ENCODE peak calls at places on chromosomes 13 and 19, in ten cellular contexts. One of them, this sample, is unnamed.

GRCh38 chr19:6551607-6552450 is 21.0 kb downstream of the TNFSF9 start:
- DNase-seq in activated T-cell treated with anti-CD3 and anti-CD28 coated beads, Interleukin-2, amount 50 U/mL, for 72 hours: peak
- DNase-seq in AG04450: no peak
- DNase-seq in activated gamma-delta T cell treated with anti-CD3 and anti-CD28 coated beads, Interleukin-2, amount 50 U/mL, for 16 hours: peak
- DNase-seq in stimulated activated CD8-positive, alpha-beta memory T cell treated with anti-CD3 and anti-CD28 coated beads, Interleukin-7, amount 100 ng/mL, for 1 hour: peak
- DNase-seq in thoracic aorta: no peak
- DNase-seq in GM23338: peak
- DNase-seq in aorta: peak
- DNase-seq in hepatocyte: peak
- DNase-seq in omental fat pad: no peak
- DNase-seq in this sample: peak

GRCh38 chr19:31761281-31761913 is 412.2 kb upstream of the TSHZ3 start:
- DNase-seq in activated T-cell treated with anti-CD3 and anti-CD28 coated beads, Interleukin-2, amount 50 U/mL, for 72 hours: no peak
- DNase-seq in AG04450: no peak
- DNase-seq in activated gamma-delta T cell treated with anti-CD3 and anti-CD28 coated beads, Interleukin-2, amount 50 U/mL, for 16 hours: no peak
- DNase-seq in stimulated activated CD8-positive, alpha-beta memory T cell treated with anti-CD3 and anti-CD28 coated beads, Interleukin-7, amount 100 ng/mL, for 1 hour: no peak
- DNase-seq in thoracic aorta: no peak
- DNase-seq in GM23338: peak
- DNase-seq in aorta: no peak
- DNase-seq in hepatocyte: no peak
- DNase-seq in omental fat pad: no peak
- DNase-seq in this sample: no peak

GRCh38 chr19:1189419-1189818 is 15.4 kb upstream of the SBNO2 start:
- DNase-seq in activated T-cell treated with anti-CD3 and anti-CD28 coated beads, Interleukin-2, amount 50 U/mL, for 72 hours: peak
- DNase-seq in AG04450: no peak
- DNase-seq in activated gamma-delta T cell treated with anti-CD3 and anti-CD28 coated beads, Interleukin-2, amount 50 U/mL, for 16 hours: peak
- DNase-seq in stimulated activated CD8-positive, alpha-beta memory T cell treated with anti-CD3 and anti-CD28 coated beads, Interleukin-7, amount 100 ng/mL, for 1 hour: no peak
- DNase-seq in thoracic aorta: no peak
- DNase-seq in GM23338: no peak
- DNase-seq in aorta: no peak
- DNase-seq in hepatocyte: no peak
- DNase-seq in omental fat pad: no peak
- DNase-seq in this sample: no peak

GRCh38 chr19:18339703-18340102 is 695 bp upstream of the PGPEP1 start:
- DNase-seq in activated T-cell treated with anti-CD3 and anti-CD28 coated beads, Interleukin-2, amount 50 U/mL, for 72 hours: no peak
- DNase-seq in AG04450: no peak
- DNase-seq in activated gamma-delta T cell treated with anti-CD3 and anti-CD28 coated beads, Interleukin-2, amount 50 U/mL, for 16 hours: no peak
- DNase-seq in stimulated activated CD8-positive, alpha-beta memory T cell treated with anti-CD3 and anti-CD28 coated beads, Interleukin-7, amount 100 ng/mL, for 1 hour: no peak
- DNase-seq in thoracic aorta: no peak
- DNase-seq in GM23338: peak
- DNase-seq in aorta: no peak
- DNase-seq in hepatocyte: no peak
- DNase-seq in omental fat pad: no peak
- DNase-seq in this sample: peak

GRCh38 chr19:5961969-5962945 is 15.7 kb downstream of the RANBP3 start:
- DNase-seq in activated T-cell treated with anti-CD3 and anti-CD28 coated beads, Interleukin-2, amount 50 U/mL, for 72 hours: peak
- DNase-seq in AG04450: no peak
- DNase-seq in activated gamma-delta T cell treated with anti-CD3 and anti-CD28 coated beads, Interleukin-2, amount 50 U/mL, for 16 hours: peak
- DNase-seq in stimulated activated CD8-positive, alpha-beta memory T cell treated with anti-CD3 and anti-CD28 coated beads, Interleukin-7, amount 100 ng/mL, for 1 hour: peak
- DNase-seq in thoracic aorta: no peak
- DNase-seq in GM23338: no peak
- DNase-seq in aorta: peak
- DNase-seq in hepatocyte: peak
- DNase-seq in omental fat pad: no peak
- DNase-seq in this sample: no peak

GRCh38 chr13:79245937-79246574 is 160.0 kb downstream of the RBM26 start:
- DNase-seq in activated T-cell treated with anti-CD3 and anti-CD28 coated beads, Interleukin-2, amount 50 U/mL, for 72 hours: no peak
- DNase-seq in AG04450: no peak
- DNase-seq in activated gamma-delta T cell treated with anti-CD3 and anti-CD28 coated beads, Interleukin-2, amount 50 U/mL, for 16 hours: no peak
- DNase-seq in stimulated activated CD8-positive, alpha-beta memory T cell treated with anti-CD3 and anti-CD28 coated beads, Interleukin-7, amount 100 ng/mL, for 1 hour: no peak
- DNase-seq in thoracic aorta: no peak
- DNase-seq in GM23338: peak
- DNase-seq in aorta: no peak
- DNase-seq in hepatocyte: no peak
- DNase-seq in omental fat pad: no peak
- DNase-seq in this sample: no peak

GRCh38 chr13:97339019-97339988 is 94.7 kb upstream of the RAP2A start:
- DNase-seq in activated T-cell treated with anti-CD3 and anti-CD28 coated beads, Interleukin-2, amount 50 U/mL, for 72 hours: no peak
- DNase-seq in AG04450: peak
- DNase-seq in activated gamma-delta T cell treated with anti-CD3 and anti-CD28 coated beads, Interleukin-2, amount 50 U/mL, for 16 hours: no peak
- DNase-seq in stimulated activated CD8-positive, alpha-beta memory T cell treated with anti-CD3 and anti-CD28 coated beads, Interleukin-7, amount 100 ng/mL, for 1 hour: no peak
- DNase-seq in thoracic aorta: peak
- DNase-seq in GM23338: no peak
- DNase-seq in aorta: peak
- DNase-seq in hepatocyte: peak
- DNase-seq in omental fat pad: no peak
- DNase-seq in this sample: no peak

GRCh38 chr19:58474997-58475713 is 997 bp upstream of the ZNF446 start:
- DNase-seq in activated T-cell treated with anti-CD3 and anti-CD28 coated beads, Interleukin-2, amount 50 U/mL, for 72 hours: no peak
- DNase-seq in AG04450: no peak
- DNase-seq in activated gamma-delta T cell treated with anti-CD3 and anti-CD28 coated beads, Interleukin-2, amount 50 U/mL, for 16 hours: no peak
- DNase-seq in stimulated activated CD8-positive, alpha-beta memory T cell treated with anti-CD3 and anti-CD28 coated beads, Interleukin-7, amount 100 ng/mL, for 1 hour: no peak
- DNase-seq in thoracic aorta: no peak
- DNase-seq in GM23338: no peak
- DNase-seq in aorta: no peak
- DNase-seq in hepatocyte: no peak
- DNase-seq in omental fat pad: no peak
- DNase-seq in this sample: no peak

GRCh38 chr13:112350300-112350699 is 25.9 kb upstream of the SPACA7 start:
- DNase-seq in activated T-cell treated with anti-CD3 and anti-CD28 coated beads, Interleukin-2, amount 50 U/mL, for 72 hours: no peak
- DNase-seq in AG04450: no peak
- DNase-seq in activated gamma-delta T cell treated with anti-CD3 and anti-CD28 coated beads, Interleukin-2, amount 50 U/mL, for 16 hours: no peak
- DNase-seq in stimulated activated CD8-positive, alpha-beta memory T cell treated with anti-CD3 and anti-CD28 coated beads, Interleukin-7, amount 100 ng/mL, for 1 hour: no peak
- DNase-seq in thoracic aorta: no peak
- DNase-seq in GM23338: no peak
- DNase-seq in aorta: no peak
- DNase-seq in hepatocyte: no peak
- DNase-seq in omental fat pad: no peak
- DNase-seq in this sample: no peak

GRCh38 chr13:110251227-110251791 is 55.6 kb downstream of the COL4A1 start:
- DNase-seq in activated T-cell treated with anti-CD3 and anti-CD28 coated beads, Interleukin-2, amount 50 U/mL, for 72 hours: no peak
- DNase-seq in AG04450: no peak
- DNase-seq in activated gamma-delta T cell treated with anti-CD3 and anti-CD28 coated beads, Interleukin-2, amount 50 U/mL, for 16 hours: no peak
- DNase-seq in stimulated activated CD8-positive, alpha-beta memory T cell treated with anti-CD3 and anti-CD28 coated beads, Interleukin-7, amount 100 ng/mL, for 1 hour: no peak
- DNase-seq in thoracic aorta: no peak
- DNase-seq in GM23338: no peak
- DNase-seq in aorta: no peak
- DNase-seq in hepatocyte: no peak
- DNase-seq in omental fat pad: no peak
- DNase-seq in this sample: no peak

GRCh38 chr19:19539738-19540703 is 2.0 kb downstream of the CILP2 start:
- DNase-seq in activated T-cell treated with anti-CD3 and anti-CD28 coated beads, Interleukin-2, amount 50 U/mL, for 72 hours: peak
- DNase-seq in AG04450: no peak
- DNase-seq in activated gamma-delta T cell treated with anti-CD3 and anti-CD28 coated beads, Interleukin-2, amount 50 U/mL, for 16 hours: peak
- DNase-seq in stimulated activated CD8-positive, alpha-beta memory T cell treated with anti-CD3 and anti-CD28 coated beads, Interleukin-7, amount 100 ng/mL, for 1 hour: peak
- DNase-seq in thoracic aorta: no peak
- DNase-seq in GM23338: peak
- DNase-seq in aorta: peak
- DNase-seq in hepatocyte: peak
- DNase-seq in omental fat pad: peak
- DNase-seq in this sample: peak

GRCh38 chr19:16376649-16377048 is 52.0 kb downstream of the KLF2 start:
- DNase-seq in activated T-cell treated with anti-CD3 and anti-CD28 coated beads, Interleukin-2, amount 50 U/mL, for 72 hours: peak
- DNase-seq in AG04450: no peak
- DNase-seq in activated gamma-delta T cell treated with anti-CD3 and anti-CD28 coated beads, Interleukin-2, amount 50 U/mL, for 16 hours: no peak
- DNase-seq in stimulated activated CD8-positive, alpha-beta memory T cell treated with anti-CD3 and anti-CD28 coated beads, Interleukin-7, amount 100 ng/mL, for 1 hour: no peak
- DNase-seq in thoracic aorta: no peak
- DNase-seq in GM23338: peak
- DNase-seq in aorta: peak
- DNase-seq in hepatocyte: no peak
- DNase-seq in omental fat pad: no peak
- DNase-seq in this sample: peak

This sample was measured in WTC11.